ENCODE peak calls at places on chromosomes 12 and 14, in seven cellular contexts. P is stimulated activated CD8-positive, alpha-beta memory T cell treated with anti-CD3 and anti-CD28 coated beads, Interleukin-12 subunit alpha, Interleukin-12 subunit beta, amount 100 ng/mL, for 4 hours; H is activated T-cell treated with anti-CD3 and anti-CD28 coated beads, Interleukin-2, amount 50 U/mL, for 4 hours; U is cardiac fibroblast; G is RWPE1; X is Calu3; T is GM19239. Q is an unnamed sample.

GRCh38 chr14:26389646-26390508 is 208.0 kb downstream of the NOVA1 start:
- DNase-seq in H (no peak), G (no peak), X (no peak), U (peak), T (no peak), P (no peak), Q (no peak)

GRCh38 chr12:124445121-124445718 is 122.2 kb downstream of the NCOR2 start:
- DNase-seq in T (no peak), P (no peak), U (no peak), X (no peak), H (no peak), G (no peak), Q (no peak)

GRCh38 chr14:94401083-94401482 is 12.7 kb upstream of the SERPINA1 start:
- DNase-seq in U (no peak), T (no peak), X (no peak), P (no peak), G (peak), H (no peak), Q (no peak)

GRCh38 chr12:5015711-5016492 is 27.8 kb upstream of the KCNA5 start:
- DNase-seq in U (no peak), X (no peak), P (no peak), G (no peak), T (no peak), H (no peak), Q (no peak)

GRCh38 chr12:108633534-108634224 is at the start of gene SELPLG:
- DNase-seq in U (no peak), X (no peak), P (peak), G (no peak), T (peak), H (peak), Q (no peak)

GRCh38 chr12:106039242-106039641 is 99.5 kb downstream of the NUAK1 start:
- DNase-seq in P (no peak), G (no peak), U (no peak), H (no peak), T (no peak), X (no peak), Q (no peak)

GRCh38 chr12:18148961-18149360 is 59.0 kb upstream of the RERGL start:
- DNase-seq in U (no peak), X (peak), H (no peak), P (no peak), T (no peak), G (no peak), Q (no peak)

GRCh38 chr14:91613459-91614145 is 103.5 kb upstream of the PPP4R3A start:
- DNase-seq in H (no peak), U (no peak), G (no peak), P (no peak), T (no peak), X (no peak), Q (no peak)

GRCh38 chr12:53053223-53054111 is 3.6 kb downstream of the TNS2 start:
- DNase-seq in X (peak), P (no peak), H (peak), G (no peak), T (no peak), U (peak), Q (no peak)

GRCh38 chr12:118850244-118850825 is 131.0 kb upstream of the SRRM4 start:
- DNase-seq in H (no peak), X (peak), G (no peak), T (peak), U (peak), P (no peak), Q (no peak)

GRCh38 chr12:124273630-124274029 is 21.3 kb upstream of the RFLNA start:
- DNase-seq in P (no peak), U (peak), H (no peak), G (peak), T (peak), X (peak), Q (peak)

GRCh38 chr12:116534341-116535121 is 24.6 kb upstream of the MAP1LC3B2 start:
- DNase-seq in T (no peak), P (no peak), U (no peak), X (no peak), G (no peak), H (no peak), Q (no peak)

GRCh38 chr12:78938341-78939084 is 73.9 kb downstream of the SYT1 start:
- DNase-seq in X (no peak), P (no peak), G (no peak), U (no peak), T (no peak), H (no peak), Q (no peak)

GRCh38 chr12:94763461-94763860 is 113.1 kb upstream of the TMCC3 start:
- DNase-seq in X (no peak), T (no peak), H (no peak), P (no peak), U (no peak), G (no peak), Q (no peak)

GRCh38 chr12:78290606-78291345 is 460.1 kb downstream of the NAV3 start:
- DNase-seq in T (no peak), U (peak), P (no peak), X (no peak), G (peak), H (no peak), Q (no peak)

GRCh38 chr12:104197264-104197663 is 18.3 kb upstream of the TXNRD1 start:
- DNase-seq in G (no peak), P (no peak), H (no peak), U (peak), T (no peak), X (no peak), Q (no peak)

GRCh38 chr14:23057757-23058653 is 685 bp upstream of the CDH24 start:
- DNase-seq in H (peak), P (peak), G (peak), U (peak), T (peak), X (peak), Q (peak)

GRCh38 chr14:88818018-88818417 is 6.4 kb upstream of the TTC8 start:
- DNase-seq in T (no peak), P (no peak), H (no peak), X (no peak), G (no peak), U (no peak), Q (no peak)

GRCh38 chr12:69685810-69686209 is 13.3 kb downstream of the BEST3 start:
- DNase-seq in U (peak), G (peak), P (no peak), T (no peak), H (no peak), X (no peak), Q (no peak)

GRCh38 chr12:1716911-1717310 is 26.0 kb downstream of the ADIPOR2 start:
- DNase-seq in H (no peak), G (no peak), X (no peak), T (no peak), P (no peak), U (no peak), Q (no peak)

GRCh38 chr12:94674835-94675234 is 24.5 kb upstream of the TMCC3 start:
- DNase-seq in H (no peak), G (no peak), U (no peak), P (no peak), X (no peak), T (no peak), Q (no peak)

GRCh38 chr12:126337556-126337955 is 1272.3 kb downstream of the AACS start:
- DNase-seq in P (no peak), X (no peak), U (peak), G (peak), T (no peak), H (no peak), Q (no peak)

GRCh38 chr12:92701441-92701840 is 1.3 kb upstream of the PLEKHG7 start:
- DNase-seq in P (no peak), U (peak), H (no peak), G (no peak), X (no peak), T (no peak), Q (no peak)

GRCh38 chr14:92963301-92964123 is 40.6 kb downstream of the CHGA start:
- DNase-seq in P (no peak), U (no peak), G (no peak), H (no peak), T (no peak), X (no peak), Q (no peak)

GRCh38 chr12:110073049-110073831 is 24.9 kb upstream of the C12orf76 start:
- DNase-seq in T (peak), G (peak), P (no peak), U (no peak), X (no peak), H (peak), Q (no peak)

GRCh38 chr14:91883770-91884169 is 16.4 kb upstream of the TC2N start:
- DNase-seq in U (peak), G (no peak), X (no peak), T (no peak), P (no peak), H (no peak), Q (no peak)

GRCh38 chr12:69415471-69416275 is 54.5 kb upstream of the FRS2 start:
- DNase-seq in U (peak), G (peak), H (no peak), P (no peak), X (peak), T (no peak), Q (peak)

GRCh38 chr12:63304844-63305243 is 153.8 kb upstream of the AVPR1A start:
- DNase-seq in X (no peak), H (no peak), U (no peak), P (no peak), G (no peak), T (no peak), Q (no peak)

GRCh38 chr14:76261371-76261811 is 109.7 kb downstream of the GPATCH2L start:
- DNase-seq in U (peak), T (no peak), G (no peak), H (no peak), P (no peak), X (no peak), Q (no peak)

GRCh38 chr12:561908-562593 is 101.2 kb downstream of the NINJ2 start:
- DNase-seq in G (no peak), P (no peak), H (no peak), X (no peak), U (no peak), T (no peak), Q (no peak)

GRCh38 chr14:54877703-54878021 is 25.0 kb downstream of the GCH1 start:
- DNase-seq in P (no peak), H (no peak), X (no peak), U (no peak), T (no peak), G (no peak), Q (no peak)

GRCh38 chr12:64522807-64523206 is 70.9 kb downstream of the TBK1 start:
- DNase-seq in H (no peak), X (no peak), G (no peak), P (no peak), T (no peak), U (peak), Q (no peak)

GRCh38 chr12:107415066-107415465 is 270.5 kb upstream of the PWP1 start:
- DNase-seq in U (peak), H (no peak), P (no peak), X (no peak), T (no peak), G (peak), Q (no peak)

GRCh38 chr12:39617887-39618286 is 1.7 kb downstream of the ABCD2 start:
- DNase-seq in U (no peak), H (no peak), T (no peak), G (no peak), P (no peak), X (no peak), Q (no peak)

GRCh38 chr12:79997115-79997805 is 62.4 kb upstream of the PPP1R12A start:
- DNase-seq in G (no peak), U (peak), P (no peak), T (peak), H (no peak), X (no peak), Q (no peak)

GRCh38 chr12:6635375-6635855 is 344 bp downstream of the LPAR5 start:
- DNase-seq in X (no peak), U (no peak), P (peak), G (no peak), H (peak), T (no peak), Q (no peak)

GRCh38 chr12:65496617-65497016 is 218.1 kb downstream of the MSRB3 start:
- DNase-seq in X (no peak), G (no peak), H (no peak), U (peak), P (no peak), T (no peak), Q (no peak)

Q was measured in iPS DF 19.7.